ENCODE peak calls at places on chromosomes 16 and 17, in ten cellular contexts. One of them, this sample, is unnamed.

GRCh38 chr17:50541402-50541915 is 5.5 kb upstream of the SPATA20 start:
- DNase-seq in HuH-7: no peak
- DNase-seq in stimulated activated CD8-positive, alpha-beta memory T cell treated with anti-CD3 and anti-CD28 coated beads, Interleukin-15, amount 100 ng/mL, for 24 hours: no peak
- DNase-seq in activated T-cell treated with anti-CD3 and anti-CD28 coated beads for 48 hours: no peak
- DNase-seq in CD8-positive, alpha-beta memory T cell: no peak
- DNase-seq in kidney tubule cell: no peak
- DNase-seq in astrocyte of the hippocampus: no peak
- DNase-seq in Daoy: no peak
- DNase-seq in AML-193: no peak
- DNase-seq in heart right ventricle: no peak
- DNase-seq in this sample: no peak

GRCh38 chr16:87854053-87854906 is 15.0 kb downstream of the SLC7A5 start:
- DNase-seq in HuH-7: no peak
- DNase-seq in kidney tubule cell: peak
- DNase-seq in heart right ventricle: no peak
- DNase-seq in AML-193: no peak
- DNase-seq in Daoy: peak
- DNase-seq in activated T-cell treated with anti-CD3 and anti-CD28 coated beads for 48 hours: no peak
- DNase-seq in astrocyte of the hippocampus: no peak
- DNase-seq in stimulated activated CD8-positive, alpha-beta memory T cell treated with anti-CD3 and anti-CD28 coated beads, Interleukin-15, amount 100 ng/mL, for 24 hours: no peak
- DNase-seq in CD8-positive, alpha-beta memory T cell: peak
- DNase-seq in this sample: peak

GRCh38 chr17:13409455-13409854 is 192.3 kb downstream of the HS3ST3A1 start:
- DNase-seq in AML-193: no peak
- DNase-seq in HuH-7: no peak
- DNase-seq in Daoy: no peak
- DNase-seq in kidney tubule cell: no peak
- DNase-seq in activated T-cell treated with anti-CD3 and anti-CD28 coated beads for 48 hours: no peak
- DNase-seq in stimulated activated CD8-positive, alpha-beta memory T cell treated with anti-CD3 and anti-CD28 coated beads, Interleukin-15, amount 100 ng/mL, for 24 hours: no peak
- DNase-seq in heart right ventricle: no peak
- DNase-seq in CD8-positive, alpha-beta memory T cell: no peak
- DNase-seq in astrocyte of the hippocampus: no peak
- DNase-seq in this sample: no peak

GRCh38 chr16:87233928-87234327 is 83.3 kb downstream of the C16orf95 start:
- DNase-seq in CD8-positive, alpha-beta memory T cell: no peak
- DNase-seq in Daoy: peak
- DNase-seq in activated T-cell treated with anti-CD3 and anti-CD28 coated beads for 48 hours: no peak
- DNase-seq in astrocyte of the hippocampus: peak
- DNase-seq in AML-193: no peak
- DNase-seq in heart right ventricle: no peak
- DNase-seq in HuH-7: peak
- DNase-seq in kidney tubule cell: no peak
- DNase-seq in stimulated activated CD8-positive, alpha-beta memory T cell treated with anti-CD3 and anti-CD28 coated beads, Interleukin-15, amount 100 ng/mL, for 24 hours: no peak
- DNase-seq in this sample: no peak

GRCh38 chr17:77679589-77679988 is 278.9 kb upstream of the TNRC6C start:
- DNase-seq in stimulated activated CD8-positive, alpha-beta memory T cell treated with anti-CD3 and anti-CD28 coated beads, Interleukin-15, amount 100 ng/mL, for 24 hours: no peak
- DNase-seq in AML-193: no peak
- DNase-seq in astrocyte of the hippocampus: no peak
- DNase-seq in heart right ventricle: peak
- DNase-seq in activated T-cell treated with anti-CD3 and anti-CD28 coated beads for 48 hours: no peak
- DNase-seq in kidney tubule cell: no peak
- DNase-seq in CD8-positive, alpha-beta memory T cell: no peak
- DNase-seq in HuH-7: no peak
- DNase-seq in Daoy: no peak
- DNase-seq in this sample: no peak

GRCh38 chr17:9002236-9002609 is 19.1 kb upstream of the NTN1 start:
- DNase-seq in activated T-cell treated with anti-CD3 and anti-CD28 coated beads for 48 hours: no peak
- DNase-seq in Daoy: peak
- DNase-seq in kidney tubule cell: peak
- DNase-seq in stimulated activated CD8-positive, alpha-beta memory T cell treated with anti-CD3 and anti-CD28 coated beads, Interleukin-15, amount 100 ng/mL, for 24 hours: no peak
- DNase-seq in HuH-7: no peak
- DNase-seq in heart right ventricle: no peak
- DNase-seq in CD8-positive, alpha-beta memory T cell: no peak
- DNase-seq in AML-193: no peak
- DNase-seq in astrocyte of the hippocampus: peak
- DNase-seq in this sample: no peak

GRCh38 chr17:62062313-62062712 is 2.8 kb downstream of the MED13 start:
- DNase-seq in astrocyte of the hippocampus: no peak
- DNase-seq in CD8-positive, alpha-beta memory T cell: no peak
- DNase-seq in Daoy: no peak
- DNase-seq in activated T-cell treated with anti-CD3 and anti-CD28 coated beads for 48 hours: no peak
- DNase-seq in AML-193: no peak
- DNase-seq in HuH-7: no peak
- DNase-seq in kidney tubule cell: no peak
- DNase-seq in heart right ventricle: no peak
- DNase-seq in stimulated activated CD8-positive, alpha-beta memory T cell treated with anti-CD3 and anti-CD28 coated beads, Interleukin-15, amount 100 ng/mL, for 24 hours: no peak
- DNase-seq in this sample: no peak

GRCh38 chr17:41048441-41048840 is 1.3 kb upstream of the KRTAP2-1 start:
- DNase-seq in astrocyte of the hippocampus: peak
- DNase-seq in stimulated activated CD8-positive, alpha-beta memory T cell treated with anti-CD3 and anti-CD28 coated beads, Interleukin-15, amount 100 ng/mL, for 24 hours: no peak
- DNase-seq in kidney tubule cell: peak
- DNase-seq in heart right ventricle: no peak
- DNase-seq in activated T-cell treated with anti-CD3 and anti-CD28 coated beads for 48 hours: no peak
- DNase-seq in Daoy: peak
- DNase-seq in CD8-positive, alpha-beta memory T cell: no peak
- DNase-seq in AML-193: no peak
- DNase-seq in HuH-7: no peak
- DNase-seq in this sample: no peak

GRCh38 chr17:64125937-64126336 is 4.0 kb downstream of the ERN1 start:
- DNase-seq in astrocyte of the hippocampus: no peak
- DNase-seq in HuH-7: no peak
- DNase-seq in Daoy: no peak
- DNase-seq in kidney tubule cell: no peak
- DNase-seq in stimulated activated CD8-positive, alpha-beta memory T cell treated with anti-CD3 and anti-CD28 coated beads, Interleukin-15, amount 100 ng/mL, for 24 hours: no peak
- DNase-seq in heart right ventricle: no peak
- DNase-seq in AML-193: no peak
- DNase-seq in CD8-positive, alpha-beta memory T cell: no peak
- DNase-seq in activated T-cell treated with anti-CD3 and anti-CD28 coated beads for 48 hours: no peak
- DNase-seq in this sample: no peak

GRCh38 chr17:42163113-42163512 is 8.3 kb upstream of the RAB5C start:
- DNase-seq in heart right ventricle: no peak
- DNase-seq in activated T-cell treated with anti-CD3 and anti-CD28 coated beads for 48 hours: peak
- DNase-seq in astrocyte of the hippocampus: no peak
- DNase-seq in kidney tubule cell: no peak
- DNase-seq in HuH-7: peak
- DNase-seq in CD8-positive, alpha-beta memory T cell: no peak
- DNase-seq in Daoy: peak
- DNase-seq in AML-193: no peak
- DNase-seq in stimulated activated CD8-positive, alpha-beta memory T cell treated with anti-CD3 and anti-CD28 coated beads, Interleukin-15, amount 100 ng/mL, for 24 hours: no peak
- DNase-seq in this sample: no peak

GRCh38 chr17:43366809-43367587 is 31.8 kb upstream of the ARL4D start:
- DNase-seq in kidney tubule cell: no peak
- DNase-seq in AML-193: no peak
- DNase-seq in CD8-positive, alpha-beta memory T cell: no peak
- DNase-seq in activated T-cell treated with anti-CD3 and anti-CD28 coated beads for 48 hours: no peak
- DNase-seq in stimulated activated CD8-positive, alpha-beta memory T cell treated with anti-CD3 and anti-CD28 coated beads, Interleukin-15, amount 100 ng/mL, for 24 hours: no peak
- DNase-seq in Daoy: no peak
- DNase-seq in HuH-7: no peak
- DNase-seq in heart right ventricle: no peak
- DNase-seq in astrocyte of the hippocampus: peak
- DNase-seq in this sample: peak

GRCh38 chr16:24900230-24900629 is 54.5 kb downstream of the SLC5A11 start:
- DNase-seq in AML-193: no peak
- DNase-seq in kidney tubule cell: no peak
- DNase-seq in astrocyte of the hippocampus: peak
- DNase-seq in heart right ventricle: no peak
- DNase-seq in HuH-7: no peak
- DNase-seq in stimulated activated CD8-positive, alpha-beta memory T cell treated with anti-CD3 and anti-CD28 coated beads, Interleukin-15, amount 100 ng/mL, for 24 hours: no peak
- DNase-seq in Daoy: no peak
- DNase-seq in CD8-positive, alpha-beta memory T cell: no peak
- DNase-seq in activated T-cell treated with anti-CD3 and anti-CD28 coated beads for 48 hours: no peak
- DNase-seq in this sample: peak